ENCODE peak calls at places on chromosomes 11 and 22, in seven cellular contexts. J is psoas muscle, Q is heart left ventricle, Z is endodermal cell, S is GM23338, L is lung, X is AG04450. F is an unnamed sample.
A peak's percentile ranks its signal among the peaks of the same experiment; 100 is the strongest.

GRCh38 chr11:14644396-14645246 is 1.0 kb downstream of the PDE3B start:
- DNase-seq in J (peak; percentile 57), Q (peak; percentile 32), Z (peak; percentile 84), S (peak; percentile 68), L (no peak), X (no peak), F (no peak)

GRCh38 chr11:26778000-26778757 is 56.3 kb upstream of the SLC5A12 start:
- DNase-seq in J (no peak), Q (no peak), Z (no peak), S (no peak), L (no peak), X (peak; percentile 30), F (no peak)

GRCh38 chr22:26348810-26349526 is 80.1 kb upstream of the ASPHD2 start:
- DNase-seq in J (no peak), Q (no peak), Z (no peak), S (no peak), L (no peak), X (no peak), F (no peak)

GRCh38 chr11:6572215-6572614 is 31.2 kb downstream of the RRP8 start:
- DNase-seq in J (no peak), Q (no peak), Z (no peak), S (no peak), L (no peak), X (peak; percentile 39), F (no peak)

GRCh38 chr11:41660585-41660984 is 201.1 kb upstream of the LRRC4C start:
- DNase-seq in J (no peak), Q (no peak), Z (peak; percentile 77), S (peak; percentile 77), L (no peak), X (no peak), F (no peak)

GRCh38 chr11:121367434-121367833 is 74.9 kb downstream of the SC5D start:
- DNase-seq in J (no peak), Q (no peak), Z (no peak), S (no peak), L (no peak), X (no peak), F (no peak)

GRCh38 chr22:39360674-39361413 is 11.1 kb downstream of the SYNGR1 start:
- DNase-seq in J (no peak), Q (no peak), Z (peak; percentile 88), S (peak; percentile 67), L (no peak), X (no peak), F (no peak)

GRCh38 chr11:85483861-85484260 is 143.3 kb downstream of the DLG2 start:
- DNase-seq in J (no peak), Q (no peak), Z (no peak), S (no peak), L (no peak), X (peak; percentile 3), F (no peak)

GRCh38 chr11:67344264-67344663 is 9.1 kb downstream of the POLD4 start:
- DNase-seq in J (no peak), Q (no peak), Z (no peak), S (no peak), L (no peak), X (no peak), F (no peak)

GRCh38 chr11:859394-860131 is 16.9 kb downstream of the TSPAN4 start:
- DNase-seq in J (peak; percentile 83), Q (peak; percentile 75), Z (no peak), S (no peak), L (peak; percentile 72), X (peak; percentile 75), F (peak; percentile 87)

GRCh38 chr11:134119094-134119493 is 50.2 kb downstream of the JAM3 start:
- DNase-seq in J (no peak), Q (no peak), Z (no peak), S (no peak), L (no peak), X (peak; percentile 67), F (no peak)

GRCh38 chr11:126413843-126414405 is 58.4 kb downstream of the ST3GAL4 start:
- DNase-seq in J (peak; percentile 39), Q (no peak), Z (no peak), S (no peak), L (no peak), X (no peak), F (no peak)

GRCh38 chr11:16669799-16670415 is 68.5 kb upstream of the C11orf58 start:
- DNase-seq in J (no peak), Q (no peak), Z (peak; percentile 87), S (peak; percentile 55), L (no peak), X (no peak), F (no peak)

GRCh38 chr11:83456075-83456474 is 169.9 kb upstream of the CCDC90B start:
- DNase-seq in J (no peak), Q (no peak), Z (peak; percentile 74), S (peak; percentile 59), L (no peak), X (no peak), F (no peak)

GRCh38 chr22:43100223-43100622 is 10.3 kb upstream of the BIK start:
- DNase-seq in J (no peak), Q (no peak), Z (no peak), S (no peak), L (no peak), X (no peak), F (no peak)

GRCh38 chr22:37454857-37455686 is 27.8 kb upstream of the ELFN2 start:
- DNase-seq in J (no peak), Q (no peak), Z (peak; percentile 51), S (no peak), L (peak; percentile 58), X (no peak), F (no peak)

GRCh38 chr11:17475666-17476316 is 854 bp downstream of the ABCC8 start:
- DNase-seq in J (no peak), Q (no peak), Z (peak; percentile 73), S (peak; percentile 57), L (no peak), X (no peak), F (peak; percentile 19)

GRCh38 chr22:42344391-42344861 is 74.0 kb upstream of the TCF20 start:
- DNase-seq in J (peak; percentile 72), Q (no peak), Z (peak; percentile 89), S (peak; percentile 76), L (no peak), X (no peak), F (peak; percentile 86)

GRCh38 chr11:35549787-35550186 is 24.4 kb upstream of the PAMR1 start:
- DNase-seq in J (no peak), Q (no peak), Z (peak; percentile 60), S (peak; percentile 18), L (peak; percentile 61), X (peak; percentile 95), F (no peak)

GRCh38 chr11:123195182-123196059 is at the start of gene CLMP:
- DNase-seq in J (peak; percentile 60), Q (peak; percentile 49), Z (peak; percentile 88), S (peak; percentile 86), L (peak; percentile 41), X (no peak), F (no peak)

GRCh38 chr11:134418119-134418840 is 6.2 kb upstream of the B3GAT1 start:
- DNase-seq in J (no peak), Q (no peak), Z (no peak), S (peak; percentile 29), L (no peak), X (no peak), F (peak; percentile 42)

GRCh38 chr22:35733742-35734516 is 16.3 kb downstream of the APOL5 start:
- DNase-seq in J (no peak), Q (peak; percentile 31), Z (no peak), S (no peak), L (no peak), X (no peak), F (no peak)

GRCh38 chr22:48139776-48140175 is 1377.3 kb downstream of the TBC1D22A start:
- DNase-seq in J (no peak), Q (no peak), Z (no peak), S (no peak), L (no peak), X (no peak), F (no peak)

GRCh38 chr22:24516301-24516737 is 21.2 kb downstream of the UPB1 start:
- DNase-seq in J (peak; percentile 34), Q (no peak), Z (no peak), S (peak; percentile 70), L (no peak), X (peak; percentile 82), F (no peak)
- H3K4me3 ChIP-seq in J (no peak overlapping the region), Q (no peak overlapping the region), Z (no peak overlapping the region), S (peak overlapping the region; percentile 1), L (no peak overlapping the region), X (peak overlapping the region; percentile 37), F (no peak overlapping the region)

GRCh38 chr22:46659791-46660186 is 39.6 kb downstream of the GRAMD4 start:
- DNase-seq in J (no peak), Q (no peak), Z (no peak), S (no peak), L (no peak), X (no peak), F (no peak)

GRCh38 chr22:46662226-46662625 is 42.0 kb downstream of the GRAMD4 start:
- DNase-seq in J (no peak), Q (no peak), Z (no peak), S (no peak), L (no peak), X (no peak), F (no peak)

GRCh38 chr22:46659059-46659790 is 39.0 kb downstream of the GRAMD4 start:
- DNase-seq in J (no peak), Q (no peak), Z (no peak), S (no peak), L (no peak), X (no peak), F (no peak)

GRCh38 chr22:46661221-46661851 is 41.1 kb downstream of the GRAMD4 start:
- DNase-seq in J (no peak), Q (no peak), Z (no peak), S (no peak), L (no peak), X (no peak), F (peak; percentile 33)

GRCh38 chr22:46660604-46661201 is 40.5 kb downstream of the GRAMD4 start:
- DNase-seq in J (no peak), Q (no peak), Z (no peak), S (peak; percentile 53), L (no peak), X (no peak), F (no peak)
- H3K27ac ChIP-seq in J (peak overlapping the region; percentile 48), Q (no peak overlapping the region), Z (no peak overlapping the region), S (no peak overlapping the region), L (no peak overlapping the region), X (no peak overlapping the region), F (peak overlapping the region; percentile 75)

DNA sequence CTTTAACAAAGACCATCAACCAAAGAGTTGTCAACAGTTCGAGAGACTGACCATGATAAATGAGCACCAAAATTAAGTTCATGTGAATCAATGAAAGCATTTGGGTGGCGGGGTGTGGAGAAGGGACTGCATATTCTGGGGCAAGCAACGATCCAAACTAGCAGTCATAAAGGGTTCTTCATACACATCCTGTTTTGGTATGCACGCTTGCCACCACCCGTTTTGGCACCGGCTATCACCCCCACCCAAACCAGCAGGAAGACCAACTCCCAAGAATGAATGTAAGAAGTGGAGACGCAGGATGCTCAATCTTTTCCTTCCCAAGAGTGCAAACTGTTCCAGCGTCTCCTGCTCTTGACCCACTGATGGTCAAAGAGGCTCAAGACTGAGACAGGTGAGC is 80.8 kb downstream of the SGSM3 start:
- DNase-seq in J (no peak), Q (no peak), Z (no peak), S (no peak), L (no peak), X (no peak), F (no peak)
- H3K4me3 ChIP-seq in J (no peak overlapping the region), Q (no peak overlapping the region), Z (no peak overlapping the region), S (no peak overlapping the region), L (no peak overlapping the region), X (no peak overlapping the region), F (no peak overlapping the region)

DNA sequence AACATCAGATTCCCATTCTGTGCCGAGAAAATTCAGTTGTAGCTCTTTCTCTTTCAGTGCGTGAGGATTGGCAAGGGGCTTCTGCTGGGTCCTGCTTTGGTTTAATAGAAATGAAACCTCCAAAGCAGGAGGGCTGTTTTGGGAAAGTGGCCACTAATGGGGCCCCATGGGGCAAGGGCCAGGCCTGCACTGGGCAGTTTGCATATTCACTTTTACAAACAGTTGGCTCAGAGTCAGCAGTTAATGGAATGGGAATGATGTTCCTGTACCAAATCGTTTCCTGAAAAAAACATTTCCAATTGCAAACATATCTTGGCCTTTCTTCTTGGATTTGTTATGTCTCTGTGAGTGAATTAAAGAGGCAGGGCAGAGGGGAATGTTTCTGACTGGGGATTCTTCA is 92.1 kb downstream of the PARVA start:
- DNase-seq in J (peak; percentile 56), Q (no peak), Z (peak; percentile 43), S (no peak), L (no peak), X (no peak), F (no peak)
- H3K27ac ChIP-seq in J (no peak overlapping the region), Q (no peak overlapping the region), Z (no peak overlapping the region), S (no peak overlapping the region), L (no peak overlapping the region), X (peak overlapping the region; percentile 25), F (no peak overlapping the region)

F was measured in dorsolateral prefrontal cortex.